ENCODE peak calls at places on chromosome 20, in seven cellular contexts. One of them, this sample, is unnamed.

GRCh38 chr20:38805958-38806854 is 709 bp downstream of the PPP1R16B start:
- DNase-seq in vagina: no peak
- DNase-seq in heart right ventricle: peak; percentile 28
- DNase-seq in OCI-LY7: peak; percentile 71
- DNase-seq in colonic mucosa: no peak
- DNase-seq in CD4-positive, alpha-beta memory T cell: peak; percentile 61
- DNase-seq in RWPE1: no peak
- DNase-seq in this sample: no peak

GRCh38 chr20:2331901-2332565 is 36.2 kb downstream of the TGM3 start:
- DNase-seq in vagina: peak; percentile 72
- DNase-seq in heart right ventricle: no peak
- DNase-seq in OCI-LY7: no peak
- DNase-seq in colonic mucosa: no peak
- DNase-seq in CD4-positive, alpha-beta memory T cell: no peak
- DNase-seq in RWPE1: no peak
- DNase-seq in this sample: no peak

GRCh38 chr20:40493071-40493470 is 196.0 kb downstream of the MAFB start:
- DNase-seq in vagina: no peak
- DNase-seq in heart right ventricle: peak; percentile 42
- DNase-seq in OCI-LY7: no peak
- DNase-seq in colonic mucosa: no peak
- DNase-seq in CD4-positive, alpha-beta memory T cell: no peak
- DNase-seq in RWPE1: no peak
- DNase-seq in this sample: no peak

GRCh38 chr20:48926267-48926666 is 4.8 kb downstream of the ARFGEF2 start:
- DNase-seq in vagina: no peak
- DNase-seq in heart right ventricle: no peak
- DNase-seq in OCI-LY7: no peak
- DNase-seq in colonic mucosa: no peak
- DNase-seq in CD4-positive, alpha-beta memory T cell: no peak
- DNase-seq in RWPE1: no peak
- DNase-seq in this sample: no peak

GRCh38 chr20:438581-439469 is 23.5 kb downstream of the TBC1D20 start:
- DNase-seq in vagina: no peak
- DNase-seq in heart right ventricle: peak; percentile 35
- DNase-seq in OCI-LY7: peak; percentile 28
- DNase-seq in colonic mucosa: no peak
- DNase-seq in CD4-positive, alpha-beta memory T cell: peak; percentile 66
- DNase-seq in RWPE1: no peak
- DNase-seq in this sample: no peak

GRCh38 chr20:10125757-10126156 is 91.0 kb downstream of the ANKEF1 start:
- DNase-seq in vagina: no peak
- DNase-seq in heart right ventricle: no peak
- DNase-seq in OCI-LY7: no peak
- DNase-seq in colonic mucosa: no peak
- DNase-seq in CD4-positive, alpha-beta memory T cell: no peak
- DNase-seq in RWPE1: no peak
- DNase-seq in this sample: no peak

GRCh38 chr20:257419-257818 is at the start of gene DEFB132:
- DNase-seq in vagina: no peak
- DNase-seq in heart right ventricle: no peak
- DNase-seq in OCI-LY7: no peak
- DNase-seq in colonic mucosa: no peak
- DNase-seq in CD4-positive, alpha-beta memory T cell: no peak
- DNase-seq in RWPE1: no peak
- DNase-seq in this sample: no peak

GRCh38 chr20:48725589-48725991 is 102.2 kb downstream of the PREX1 start:
- DNase-seq in vagina: no peak
- DNase-seq in heart right ventricle: no peak
- DNase-seq in OCI-LY7: no peak
- DNase-seq in colonic mucosa: no peak
- DNase-seq in CD4-positive, alpha-beta memory T cell: no peak
- DNase-seq in RWPE1: peak; percentile 66
- DNase-seq in this sample: no peak

GRCh38 chr20:62377615-62378085 is 9.3 kb upstream of the RPS21 start:
- DNase-seq in vagina: no peak
- DNase-seq in heart right ventricle: peak; percentile 63
- DNase-seq in OCI-LY7: no peak
- DNase-seq in colonic mucosa: no peak
- DNase-seq in CD4-positive, alpha-beta memory T cell: no peak
- DNase-seq in RWPE1: no peak
- DNase-seq in this sample: no peak

GRCh38 chr20:37344506-37345338 is 1.2 kb upstream of the SRC start:
- DNase-seq in vagina: no peak
- DNase-seq in heart right ventricle: no peak
- DNase-seq in OCI-LY7: no peak
- DNase-seq in colonic mucosa: peak; percentile 91
- DNase-seq in CD4-positive, alpha-beta memory T cell: no peak
- DNase-seq in RWPE1: no peak
- DNase-seq in this sample: no peak

GRCh38 chr20:37745553-37745952 is 51.7 kb downstream of the CTNNBL1 start:
- DNase-seq in vagina: no peak
- DNase-seq in heart right ventricle: no peak
- DNase-seq in OCI-LY7: peak; percentile 74
- DNase-seq in colonic mucosa: no peak
- DNase-seq in CD4-positive, alpha-beta memory T cell: peak; percentile 7
- DNase-seq in RWPE1: no peak
- DNase-seq in this sample: no peak

GRCh38 chr20:34824026-34824860 is 1.2 kb downstream of the NCOA6 start:
- DNase-seq in vagina: no peak
- DNase-seq in heart right ventricle: peak; percentile 29
- DNase-seq in OCI-LY7: peak; percentile 83
- DNase-seq in colonic mucosa: peak; percentile 91
- DNase-seq in CD4-positive, alpha-beta memory T cell: peak; percentile 66
- DNase-seq in RWPE1: peak; percentile 92
- DNase-seq in this sample: no peak

GRCh38 chr20:59598625-59599310 is 5.6 kb upstream of the PHACTR3 start:
- DNase-seq in vagina: no peak
- DNase-seq in heart right ventricle: peak; percentile 39
- DNase-seq in OCI-LY7: peak; percentile 47
- DNase-seq in colonic mucosa: no peak
- DNase-seq in CD4-positive, alpha-beta memory T cell: no peak
- DNase-seq in RWPE1: peak; percentile 87
- DNase-seq in this sample: peak; percentile 13

GRCh38 chr20:8854566-8854965 is 214.3 kb upstream of the PLCB4 start:
- DNase-seq in vagina: no peak
- DNase-seq in heart right ventricle: peak; percentile 47
- DNase-seq in OCI-LY7: no peak
- DNase-seq in colonic mucosa: peak; percentile 22
- DNase-seq in CD4-positive, alpha-beta memory T cell: no peak
- DNase-seq in RWPE1: no peak
- DNase-seq in this sample: no peak

GRCh38 chr20:50572922-50573777 is 63.0 kb downstream of the PTPN1 start:
- DNase-seq in vagina: no peak
- DNase-seq in heart right ventricle: no peak
- DNase-seq in OCI-LY7: no peak
- DNase-seq in colonic mucosa: no peak
- DNase-seq in CD4-positive, alpha-beta memory T cell: no peak
- DNase-seq in RWPE1: no peak
- DNase-seq in this sample: no peak

GRCh38 chr20:11051146-11051545 is 377.3 kb upstream of the JAG1 start:
- DNase-seq in vagina: no peak
- DNase-seq in heart right ventricle: no peak
- DNase-seq in OCI-LY7: no peak
- DNase-seq in colonic mucosa: no peak
- DNase-seq in CD4-positive, alpha-beta memory T cell: no peak
- DNase-seq in RWPE1: no peak
- DNase-seq in this sample: no peak

GRCh38 chr20:10171864-10172751 is 46.5 kb upstream of the SNAP25 start:
- DNase-seq in vagina: no peak
- DNase-seq in heart right ventricle: peak; percentile 15
- DNase-seq in OCI-LY7: no peak
- DNase-seq in colonic mucosa: peak; percentile 36
- DNase-seq in CD4-positive, alpha-beta memory T cell: no peak
- DNase-seq in RWPE1: peak; percentile 41
- DNase-seq in this sample: no peak

GRCh38 chr20:50719328-50719727 is 12.1 kb upstream of the PARD6B start:
- DNase-seq in vagina: no peak
- DNase-seq in heart right ventricle: no peak
- DNase-seq in OCI-LY7: no peak
- DNase-seq in colonic mucosa: no peak
- DNase-seq in CD4-positive, alpha-beta memory T cell: no peak
- DNase-seq in RWPE1: no peak
- DNase-seq in this sample: no peak

GRCh38 chr20:17938889-17939619 is 29.5 kb downstream of the SNX5 start:
- DNase-seq in vagina: no peak
- DNase-seq in heart right ventricle: peak; percentile 55
- DNase-seq in OCI-LY7: peak; percentile 75
- DNase-seq in colonic mucosa: peak; percentile 77
- DNase-seq in CD4-positive, alpha-beta memory T cell: peak; percentile 48
- DNase-seq in RWPE1: peak; percentile 75
- DNase-seq in this sample: peak; percentile 78
- H3K27ac ChIP-seq in vagina: peak overlapping the region; percentile 74
- H3K27ac ChIP-seq in heart right ventricle: no peak overlapping the region
- H3K27ac ChIP-seq in OCI-LY7: peak overlapping the region; percentile 16
- H3K27ac ChIP-seq in colonic mucosa: no peak overlapping the region
- H3K27ac ChIP-seq in CD4-positive, alpha-beta memory T cell: no peak overlapping the region
- H3K27ac ChIP-seq in RWPE1: peak overlapping the region; percentile 57
- H3K27ac ChIP-seq in this sample: no peak overlapping the region

DNA sequence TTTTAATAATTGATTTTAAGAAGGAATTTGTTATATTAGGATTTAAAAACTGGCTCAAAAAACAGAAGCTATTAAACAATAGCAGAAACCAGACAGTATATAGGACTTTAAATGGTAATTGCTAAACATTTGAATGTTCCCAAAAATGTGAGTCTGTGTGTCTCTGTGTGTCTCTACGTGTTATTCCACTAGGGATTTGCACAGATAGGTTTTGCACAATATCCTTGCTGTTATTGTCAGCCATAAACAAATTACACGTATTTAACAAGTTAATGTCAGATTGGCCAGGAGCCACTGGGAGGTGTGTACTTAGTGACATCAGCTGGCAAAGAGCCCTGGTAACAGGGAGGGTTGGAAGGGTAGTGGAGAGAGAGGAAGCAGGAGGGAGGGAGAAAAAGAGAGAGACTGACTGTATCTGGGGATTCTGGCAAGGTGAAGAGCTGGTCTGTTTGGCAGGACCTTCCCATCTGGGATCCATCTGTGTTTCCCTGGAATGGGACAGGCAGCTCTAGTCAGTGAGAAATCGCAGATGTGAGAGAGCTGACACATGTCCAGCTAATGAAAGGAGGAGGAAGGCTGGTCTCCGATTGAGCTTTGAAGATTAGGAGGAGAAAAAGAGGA is 72.2 kb downstream of the CBFA2T2 start:
- DNase-seq in vagina: peak; percentile 97
- DNase-seq in heart right ventricle: peak; percentile 47
- DNase-seq in OCI-LY7: peak; percentile 74
- DNase-seq in colonic mucosa: peak; percentile 92
- DNase-seq in CD4-positive, alpha-beta memory T cell: no peak
- DNase-seq in RWPE1: peak; percentile 85
- DNase-seq in this sample: no peak
- H3K27ac ChIP-seq in vagina: peak overlapping the region; percentile 22
- H3K27ac ChIP-seq in heart right ventricle: no peak overlapping the region
- H3K27ac ChIP-seq in OCI-LY7: peak overlapping the region; percentile 99
- H3K27ac ChIP-seq in colonic mucosa: peak overlapping the region; percentile 54
- H3K27ac ChIP-seq in CD4-positive, alpha-beta memory T cell: no peak overlapping the region
- H3K27ac ChIP-seq in RWPE1: peak overlapping the region; percentile 66
- H3K27ac ChIP-seq in this sample: no peak overlapping the region

DNA sequence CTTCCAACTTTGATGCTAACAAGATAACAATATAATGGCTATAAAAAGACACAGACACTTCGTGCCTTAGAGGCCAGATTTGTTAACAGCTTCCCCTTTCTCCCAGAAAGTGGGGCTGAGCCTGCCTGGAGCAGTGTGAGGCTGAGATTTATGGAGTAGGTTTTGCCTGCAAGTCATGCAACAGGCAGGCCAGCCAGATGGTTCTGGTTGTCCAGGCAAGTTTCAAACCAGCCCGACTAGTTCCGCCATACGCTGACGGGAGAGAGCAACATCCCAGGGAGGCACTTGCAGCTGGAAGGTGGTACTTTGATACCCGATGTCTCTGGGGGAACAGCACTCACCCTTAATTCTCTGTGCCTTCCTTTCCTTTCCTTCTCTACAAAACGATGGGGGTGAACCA is 81.3 kb upstream of the NAA20 start:
- DNase-seq in vagina: no peak
- DNase-seq in heart right ventricle: no peak
- DNase-seq in OCI-LY7: no peak
- DNase-seq in colonic mucosa: peak; percentile 82
- DNase-seq in CD4-positive, alpha-beta memory T cell: no peak
- DNase-seq in RWPE1: peak; percentile 42
- DNase-seq in this sample: no peak
- H3K27ac ChIP-seq in vagina: peak overlapping the region; percentile 81
- H3K27ac ChIP-seq in heart right ventricle: no peak overlapping the region
- H3K27ac ChIP-seq in OCI-LY7: no peak overlapping the region
- H3K27ac ChIP-seq in colonic mucosa: peak overlapping the region; percentile 71
- H3K27ac ChIP-seq in CD4-positive, alpha-beta memory T cell: no peak overlapping the region
- H3K27ac ChIP-seq in RWPE1: peak overlapping the region; percentile 81
- H3K27ac ChIP-seq in this sample: no peak overlapping the region

DNA sequence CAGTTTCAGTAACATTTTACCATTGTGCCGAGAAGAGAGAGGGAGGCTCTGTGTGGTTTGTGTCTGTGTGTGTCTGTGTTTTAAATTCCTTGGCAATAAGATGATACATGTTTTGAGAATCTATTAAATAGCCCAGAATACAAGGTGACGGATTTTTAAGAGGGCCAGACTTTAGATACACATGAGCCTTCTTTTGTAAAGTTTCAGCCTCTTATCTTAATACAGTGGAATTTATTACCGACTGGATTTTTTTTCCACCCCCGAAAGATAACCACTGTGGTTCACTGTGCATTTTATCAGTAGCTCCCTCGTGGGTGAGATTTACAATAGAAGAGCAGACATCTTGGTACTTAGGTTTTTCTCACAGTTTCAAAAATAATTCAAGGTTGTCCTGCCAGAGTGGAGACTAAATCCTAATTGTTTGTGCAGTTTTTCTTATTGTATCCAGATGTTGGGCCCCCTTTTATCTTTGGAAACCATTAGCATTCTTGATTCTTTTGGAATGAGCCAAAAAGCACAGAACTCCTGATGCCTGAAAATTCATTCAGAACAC is 49.9 kb downstream of the STK4 start:
- DNase-seq in vagina: no peak
- DNase-seq in heart right ventricle: no peak
- DNase-seq in OCI-LY7: no peak
- DNase-seq in colonic mucosa: no peak
- DNase-seq in CD4-positive, alpha-beta memory T cell: no peak
- DNase-seq in RWPE1: no peak
- DNase-seq in this sample: no peak
- H3K27ac ChIP-seq in vagina: no peak overlapping the region
- H3K27ac ChIP-seq in heart right ventricle: peak overlapping the region; percentile 57
- H3K27ac ChIP-seq in OCI-LY7: no peak overlapping the region
- H3K27ac ChIP-seq in colonic mucosa: no peak overlapping the region
- H3K27ac ChIP-seq in CD4-positive, alpha-beta memory T cell: no peak overlapping the region
- H3K27ac ChIP-seq in RWPE1: no peak overlapping the region
- H3K27ac ChIP-seq in this sample: no peak overlapping the region

DNA sequence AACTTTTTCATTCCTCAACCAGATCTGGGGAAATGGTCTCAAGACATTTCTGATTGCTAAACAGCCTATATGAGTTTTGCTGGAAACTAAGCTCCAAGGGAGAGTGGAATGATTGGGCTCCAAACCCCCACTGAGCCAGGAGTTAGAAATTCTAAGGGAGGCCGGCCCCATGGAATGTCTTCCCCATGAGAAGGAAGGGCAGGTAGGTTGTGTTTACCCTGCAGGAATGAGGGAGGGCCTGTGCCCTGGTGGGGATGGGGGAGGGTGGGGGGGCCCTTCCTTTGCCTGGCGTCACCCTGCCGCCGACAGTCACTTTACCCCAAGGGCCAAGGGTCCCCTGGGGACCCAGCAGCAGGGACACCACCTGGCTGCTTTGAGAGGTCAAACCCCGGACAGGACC is 298.9 kb downstream of the TFAP2C start:
- DNase-seq in vagina: no peak
- DNase-seq in heart right ventricle: no peak
- DNase-seq in OCI-LY7: no peak
- DNase-seq in colonic mucosa: no peak
- DNase-seq in CD4-positive, alpha-beta memory T cell: no peak
- DNase-seq in RWPE1: no peak
- DNase-seq in this sample: no peak
- H3K27ac ChIP-seq in vagina: no peak overlapping the region
- H3K27ac ChIP-seq in heart right ventricle: no peak overlapping the region
- H3K27ac ChIP-seq in OCI-LY7: no peak overlapping the region
- H3K27ac ChIP-seq in colonic mucosa: no peak overlapping the region
- H3K27ac ChIP-seq in CD4-positive, alpha-beta memory T cell: no peak overlapping the region
- H3K27ac ChIP-seq in RWPE1: no peak overlapping the region
- H3K27ac ChIP-seq in this sample: no peak overlapping the region

This sample was measured in iPS DF 6.9.